ENCODE peak calls at places on chromosomes 4 and X, in eight cellular contexts. One of them, this sample, is unnamed.

GRCh38 chrX:107773206-107773605 is 2.4 kb downstream of the TSC22D3 start:
- DNase-seq in NCI-H1092: no peak
- DNase-seq in cardiac fibroblast: no peak
- DNase-seq in CD8-positive, alpha-beta memory T cell: no peak
- DNase-seq in H4: no peak
- DNase-seq in amniotic epithelial cell: peak; percentile 18
- DNase-seq in breast epithelium: no peak
- DNase-seq in activated CD4-positive, alpha-beta T cell treated with anti-CD3 and anti-CD28 coated beads, Interleukin-2, amount 50 U/mL, for 48 hours: no peak
- DNase-seq in this sample: peak; percentile 43

GRCh38 chrX:154374361-154375155 is at the start of gene FLNA:
- DNase-seq in cardiac fibroblast: no peak
- DNase-seq in activated CD4-positive, alpha-beta T cell treated with anti-CD3 and anti-CD28 coated beads, Interleukin-2, amount 50 U/mL, for 48 hours: peak; percentile 33
- DNase-seq in amniotic epithelial cell: no peak
- DNase-seq in CD8-positive, alpha-beta memory T cell: no peak
- DNase-seq in breast epithelium: peak; percentile 37
- DNase-seq in H4: no peak
- DNase-seq in NCI-H1092: peak; percentile 31
- DNase-seq in this sample: no peak

GRCh38 chr4:124343711-124344110 is 368.8 kb downstream of the ANKRD50 start:
- DNase-seq in amniotic epithelial cell: no peak
- DNase-seq in breast epithelium: no peak
- DNase-seq in CD8-positive, alpha-beta memory T cell: no peak
- DNase-seq in cardiac fibroblast: no peak
- DNase-seq in H4: no peak
- DNase-seq in activated CD4-positive, alpha-beta T cell treated with anti-CD3 and anti-CD28 coated beads, Interleukin-2, amount 50 U/mL, for 48 hours: no peak
- DNase-seq in NCI-H1092: no peak
- DNase-seq in this sample: no peak

GRCh38 chrX:129540725-129541184 is 696 bp downstream of the OCRL start:
- DNase-seq in amniotic epithelial cell: no peak
- DNase-seq in cardiac fibroblast: peak; percentile 17
- DNase-seq in breast epithelium: no peak
- DNase-seq in CD8-positive, alpha-beta memory T cell: no peak
- DNase-seq in activated CD4-positive, alpha-beta T cell treated with anti-CD3 and anti-CD28 coated beads, Interleukin-2, amount 50 U/mL, for 48 hours: no peak
- DNase-seq in NCI-H1092: no peak
- DNase-seq in H4: no peak
- DNase-seq in this sample: no peak

GRCh38 chr4:24778427-24779225 is 16.7 kb upstream of the SOD3 start:
- DNase-seq in activated CD4-positive, alpha-beta T cell treated with anti-CD3 and anti-CD28 coated beads, Interleukin-2, amount 50 U/mL, for 48 hours: no peak
- DNase-seq in cardiac fibroblast: peak; percentile 99
- DNase-seq in H4: peak; percentile 86
- DNase-seq in NCI-H1092: no peak
- DNase-seq in breast epithelium: peak; percentile 73
- DNase-seq in CD8-positive, alpha-beta memory T cell: no peak
- DNase-seq in amniotic epithelial cell: peak; percentile 90
- DNase-seq in this sample: no peak

GRCh38 chr4:7885216-7886134 is 54.2 kb downstream of the AFAP1 start:
- DNase-seq in cardiac fibroblast: no peak
- DNase-seq in CD8-positive, alpha-beta memory T cell: no peak
- DNase-seq in breast epithelium: no peak
- DNase-seq in activated CD4-positive, alpha-beta T cell treated with anti-CD3 and anti-CD28 coated beads, Interleukin-2, amount 50 U/mL, for 48 hours: no peak
- DNase-seq in amniotic epithelial cell: no peak
- DNase-seq in NCI-H1092: no peak
- DNase-seq in H4: no peak
- DNase-seq in this sample: no peak

GRCh38 chr4:26826721-26827120 is 33.9 kb upstream of the STIM2 start:
- DNase-seq in breast epithelium: no peak
- DNase-seq in amniotic epithelial cell: no peak
- DNase-seq in CD8-positive, alpha-beta memory T cell: no peak
- DNase-seq in cardiac fibroblast: peak; percentile 28
- DNase-seq in activated CD4-positive, alpha-beta T cell treated with anti-CD3 and anti-CD28 coated beads, Interleukin-2, amount 50 U/mL, for 48 hours: no peak
- DNase-seq in H4: no peak
- DNase-seq in NCI-H1092: no peak
- DNase-seq in this sample: no peak

GRCh38 chr4:112127736-112128322 is 17.4 kb upstream of the FAM241A start:
- DNase-seq in H4: no peak
- DNase-seq in activated CD4-positive, alpha-beta T cell treated with anti-CD3 and anti-CD28 coated beads, Interleukin-2, amount 50 U/mL, for 48 hours: no peak
- DNase-seq in breast epithelium: no peak
- DNase-seq in CD8-positive, alpha-beta memory T cell: no peak
- DNase-seq in NCI-H1092: no peak
- DNase-seq in cardiac fibroblast: no peak
- DNase-seq in amniotic epithelial cell: peak; percentile 9
- DNase-seq in this sample: no peak

GRCh38 chr4:6815029-6815836 is 32.7 kb downstream of the KIAA0232 start:
- DNase-seq in H4: no peak
- DNase-seq in CD8-positive, alpha-beta memory T cell: no peak
- DNase-seq in cardiac fibroblast: no peak
- DNase-seq in activated CD4-positive, alpha-beta T cell treated with anti-CD3 and anti-CD28 coated beads, Interleukin-2, amount 50 U/mL, for 48 hours: no peak
- DNase-seq in NCI-H1092: no peak
- DNase-seq in breast epithelium: no peak
- DNase-seq in amniotic epithelial cell: no peak
- DNase-seq in this sample: no peak

GRCh38 chr4:77156912-77157858 is at the start of gene CCNG2:
- DNase-seq in activated CD4-positive, alpha-beta T cell treated with anti-CD3 and anti-CD28 coated beads, Interleukin-2, amount 50 U/mL, for 48 hours: peak; percentile 77
- DNase-seq in breast epithelium: peak; percentile 87
- DNase-seq in amniotic epithelial cell: peak; percentile 94
- DNase-seq in cardiac fibroblast: peak; percentile 97
- DNase-seq in H4: peak; percentile 23
- DNase-seq in CD8-positive, alpha-beta memory T cell: peak; percentile 93
- DNase-seq in NCI-H1092: peak; percentile 94
- DNase-seq in this sample: peak; percentile 94

GRCh38 chrX:44748014-44748413 is 95.8 kb upstream of the DUSP21 start:
- DNase-seq in cardiac fibroblast: peak; percentile 1
- DNase-seq in H4: no peak
- DNase-seq in CD8-positive, alpha-beta memory T cell: no peak
- DNase-seq in breast epithelium: no peak
- DNase-seq in NCI-H1092: no peak
- DNase-seq in activated CD4-positive, alpha-beta T cell treated with anti-CD3 and anti-CD28 coated beads, Interleukin-2, amount 50 U/mL, for 48 hours: no peak
- DNase-seq in amniotic epithelial cell: peak; percentile 31
- DNase-seq in this sample: no peak

GRCh38 chr4:95637047-95637600 is 88.4 kb upstream of the UNC5C start:
- DNase-seq in breast epithelium: no peak
- DNase-seq in H4: peak; percentile 7
- DNase-seq in CD8-positive, alpha-beta memory T cell: no peak
- DNase-seq in NCI-H1092: no peak
- DNase-seq in amniotic epithelial cell: peak; percentile 40
- DNase-seq in activated CD4-positive, alpha-beta T cell treated with anti-CD3 and anti-CD28 coated beads, Interleukin-2, amount 50 U/mL, for 48 hours: no peak
- DNase-seq in cardiac fibroblast: peak; percentile 55
- DNase-seq in this sample: no peak